ENCODE peak calls at places on chromosomes 6 and 20, in seven cellular contexts. O is HFF-Myc; I is endodermal cell; D is lower leg skin; V is astrocyte of the spinal cord; Z is CD8-positive, alpha-beta T cell; T is bronchial epithelial cell. J is an unnamed sample.

GRCh38 chr6:112189494-112189893 is 64.9 kb downstream of the LAMA4 start:
- DNase-seq in O (no peak), I (no peak), D (no peak), V (peak), Z (no peak), T (no peak), J (peak)

GRCh38 chr6:134619789-134620188 is 301.9 kb upstream of the SGK1 start:
- DNase-seq in O (no peak), I (no peak), D (no peak), V (peak), Z (no peak), T (peak), J (peak)

GRCh38 chr6:43770417-43771209 is 602 bp downstream of the VEGFA start:
- DNase-seq in O (no peak), I (peak), D (peak), V (peak), Z (peak), T (peak), J (no peak)

GRCh38 chr6:3773696-3774298 is 22.3 kb upstream of the PXDC1 start:
- DNase-seq in O (no peak), I (no peak), D (peak), V (peak), Z (no peak), T (peak), J (no peak)

GRCh38 chr20:50379991-50380696 is 130.0 kb upstream of the PTPN1 start:
- DNase-seq in O (no peak), I (no peak), D (no peak), V (no peak), Z (no peak), T (no peak), J (no peak)

GRCh38 chr6:83193747-83194582 is 808 bp downstream of the RWDD2A start:
- DNase-seq in O (no peak), I (peak), D (peak), V (peak), Z (peak), T (no peak), J (no peak)

GRCh38 chr6:135195045-135195444 is 13.9 kb downstream of the MYB start:
- DNase-seq in O (no peak), I (no peak), D (no peak), V (no peak), Z (no peak), T (no peak), J (no peak)

GRCh38 chr6:168641455-168641854 is 200.5 kb downstream of the SMOC2 start:
- DNase-seq in O (no peak), I (no peak), D (no peak), V (no peak), Z (no peak), T (no peak), J (no peak)

GRCh38 chr20:17617868-17618672 is 48.2 kb downstream of the DSTN start:
- DNase-seq in O (no peak), I (no peak), D (peak), V (no peak), Z (no peak), T (no peak), J (no peak)

GRCh38 chr6:130629640-130630039 is 197.6 kb upstream of the SMLR1 start:
- DNase-seq in O (no peak), I (no peak), D (no peak), V (no peak), Z (no peak), T (no peak), J (no peak)

GRCh38 chr6:15513131-15513771 is 149.6 kb downstream of the DTNBP1 start:
- DNase-seq in O (no peak), I (no peak), D (no peak), V (no peak), Z (no peak), T (no peak), J (no peak)

GRCh38 chr6:149855741-149856140 is 8.4 kb downstream of the LRP11 start:
- DNase-seq in O (no peak), I (no peak), D (no peak), V (no peak), Z (no peak), T (peak), J (no peak)

GRCh38 chr20:1528811-1529210 is 28.7 kb downstream of the SIRPD start:
- DNase-seq in O (no peak), I (no peak), D (no peak), V (no peak), Z (no peak), T (peak), J (no peak)

GRCh38 chr6:136945626-136946235 is 23.6 kb downstream of the SLC35D3 start:
- DNase-seq in O (no peak), I (peak), D (no peak), V (no peak), Z (no peak), T (no peak), J (no peak)

GRCh38 chr20:57709823-57710799 is at the start of gene PMEPA1:
- DNase-seq in O (peak), I (peak), D (peak), V (peak), Z (peak), T (peak), J (peak)

GRCh38 chr6:116366740-116367275 is 3.9 kb upstream of the DSE start:
- DNase-seq in O (no peak), I (no peak), D (no peak), V (no peak), Z (no peak), T (peak), J (no peak)

GRCh38 chr6:80022803-80023202 is 18.4 kb downstream of the TTK start:
- DNase-seq in O (peak), I (no peak), D (no peak), V (peak), Z (no peak), T (peak), J (peak)

GRCh38 chr6:136284909-136285308 is 4.7 kb downstream of the BCLAF1 start:
- DNase-seq in O (peak), I (no peak), D (no peak), V (peak), Z (no peak), T (peak), J (no peak)

GRCh38 chr6:43367245-43367984 is 2.0 kb downstream of the ZNF318 start:
- DNase-seq in O (no peak), I (no peak), D (no peak), V (no peak), Z (no peak), T (no peak), J (no peak)

GRCh38 chr6:15352229-15352628 is 106.4 kb downstream of the JARID2 start:
- DNase-seq in O (no peak), I (no peak), D (no peak), V (no peak), Z (no peak), T (no peak), J (no peak)

GRCh38 chr6:156839591-156840001 is 62.4 kb downstream of the ARID1B start:
- DNase-seq in O (no peak), I (no peak), D (no peak), V (peak), Z (no peak), T (no peak), J (peak)

GRCh38 chr6:78854501-78854900 is 12.8 kb upstream of the IRAK1BP1 start:
- DNase-seq in O (no peak), I (no peak), D (no peak), V (no peak), Z (no peak), T (no peak), J (no peak)

GRCh38 chr20:25011261-25011660 is 18.7 kb upstream of the APMAP start:
- DNase-seq in O (no peak), I (peak), D (peak), V (no peak), Z (no peak), T (no peak), J (no peak)

GRCh38 chr6:100115702-100116101 is 121.7 kb upstream of the MCHR2 start:
- DNase-seq in O (no peak), I (no peak), D (no peak), V (no peak), Z (no peak), T (no peak), J (no peak)

GRCh38 chr20:50879649-50880550 is 51.3 kb downstream of the ADNP start:
- DNase-seq in O (no peak), I (no peak), D (peak), V (no peak), Z (no peak), T (no peak), J (no peak)

GRCh38 chr20:41428285-41428684 is 61.7 kb upstream of the EMILIN3 start:
- DNase-seq in O (peak), I (no peak), D (no peak), V (peak), Z (peak), T (peak), J (no peak)

GRCh38 chr6:119128252-119128912 is 49.9 kb upstream of the FAM184A start:
- DNase-seq in O (no peak), I (no peak), D (no peak), V (no peak), Z (no peak), T (no peak), J (no peak)

GRCh38 chr20:59063358-59064213 is 21.0 kb upstream of the PRELID3B start:
- DNase-seq in O (peak), I (no peak), D (no peak), V (peak), Z (no peak), T (peak), J (no peak)

GRCh38 chr6:116398366-116399005 is 27.7 kb downstream of the DSE start:
- DNase-seq in O (no peak), I (no peak), D (no peak), V (peak), Z (no peak), T (peak), J (no peak)

GRCh38 chr6:147297663-147298313 is 93.6 kb downstream of the STXBP5 start:
- DNase-seq in O (no peak), I (no peak), D (no peak), V (peak), Z (no peak), T (no peak), J (peak)

GRCh38 chr6:89260310-89260709 is 43.2 kb upstream of the GABRR1 start:
- DNase-seq in O (no peak), I (no peak), D (no peak), V (no peak), Z (no peak), T (no peak), J (no peak)

GRCh38 chr20:16576219-16576618 is 3.0 kb upstream of the KIF16B start:
- DNase-seq in O (no peak), I (no peak), D (no peak), V (no peak), Z (no peak), T (no peak), J (no peak)

GRCh38 chr20:62704341-62704948 is 4.2 kb upstream of the NTSR1 start:
- DNase-seq in O (peak), I (no peak), D (peak), V (peak), Z (no peak), T (peak), J (peak)

GRCh38 chr20:37897008-37897548 is 5.8 kb upstream of the VSTM2L start:
- DNase-seq in O (no peak), I (peak), D (no peak), V (peak), Z (no peak), T (no peak), J (peak)

GRCh38 chr6:147678256-147678655 is 169.8 kb downstream of the SAMD5 start:
- DNase-seq in O (no peak), I (no peak), D (no peak), V (no peak), Z (no peak), T (no peak), J (no peak)

GRCh38 chr6:97160280-97160679 is 122.7 kb downstream of the MMS22L start:
- DNase-seq in O (no peak), I (no peak), D (no peak), V (no peak), Z (no peak), T (no peak), J (no peak)

GRCh38 chr6:34005845-34006644 is 139.8 kb downstream of the GRM4 start:
- DNase-seq in O (no peak), I (peak), D (no peak), V (no peak), Z (no peak), T (no peak), J (no peak)

GRCh38 chr6:9204171-9204570 is 768.8 kb upstream of the SLC35B3 start:
- DNase-seq in O (peak), I (no peak), D (no peak), V (peak), Z (no peak), T (peak), J (peak)

GRCh38 chr20:50585214-50585613 is 75.0 kb downstream of the PTPN1 start:
- DNase-seq in O (no peak), I (no peak), D (no peak), V (no peak), Z (no peak), T (no peak), J (no peak)

GRCh38 chr6:150118642-150119041 is 24.2 kb upstream of the PPP1R14C start:
- DNase-seq in O (no peak), I (no peak), D (peak), V (no peak), Z (no peak), T (peak), J (no peak)

GRCh38 chr6:10422282-10423034 is 7.6 kb upstream of the TFAP2A start:
- DNase-seq in O (no peak), I (no peak), D (no peak), V (no peak), Z (no peak), T (no peak), J (no peak)

GRCh38 chr6:10425973-10426780 is 11.3 kb upstream of the TFAP2A start:
- DNase-seq in O (no peak), I (peak), D (peak), V (no peak), Z (no peak), T (no peak), J (no peak)

GRCh38 chr6:10421508-10422281 is 6.8 kb upstream of the TFAP2A start:
- DNase-seq in O (no peak), I (peak), D (no peak), V (no peak), Z (no peak), T (no peak), J (no peak)

GRCh38 chr6:10425177-10425972 is 10.5 kb upstream of the TFAP2A start:
- DNase-seq in O (no peak), I (peak), D (no peak), V (no peak), Z (no peak), T (no peak), J (no peak)

GRCh38 chr6:10424005-10424404 is 9.1 kb upstream of the TFAP2A start:
- DNase-seq in O (no peak), I (peak), D (no peak), V (no peak), Z (no peak), T (no peak), J (no peak)
- TF ChIP-seq CTCF in O (peak), I (peak), D (no peak), V (no peak), Z (no peak), T (peak), J (no peak)

GRCh38 chr6:21914121-21914973 is 320.8 kb downstream of the SOX4 start:
- DNase-seq in O (no peak), I (no peak), D (no peak), V (no peak), Z (peak), T (peak), J (no peak)
- H3K4me3 ChIP-seq in O (no peak), I (no peak), D (no peak), V (no peak), Z (no peak), T (no peak), J (no peak)

GRCh38 chr20:6562111-6562510 is 205.4 kb upstream of the BMP2 start:
- DNase-seq in O (no peak), I (no peak), D (no peak), V (peak), Z (no peak), T (peak), J (peak)

GRCh38 chr20:6560978-6561377 is 206.5 kb upstream of the BMP2 start:
- DNase-seq in O (no peak), I (no peak), D (no peak), V (no peak), Z (no peak), T (no peak), J (no peak)

GRCh38 chr20:6566821-6567220 is 200.7 kb upstream of the BMP2 start:
- DNase-seq in O (peak), I (no peak), D (no peak), V (peak), Z (no peak), T (peak), J (no peak)
- TF ChIP-seq CTCF in O (no peak), I (no peak), D (no peak), V (no peak), Z (no peak), T (peak), J (no peak)

DNA sequence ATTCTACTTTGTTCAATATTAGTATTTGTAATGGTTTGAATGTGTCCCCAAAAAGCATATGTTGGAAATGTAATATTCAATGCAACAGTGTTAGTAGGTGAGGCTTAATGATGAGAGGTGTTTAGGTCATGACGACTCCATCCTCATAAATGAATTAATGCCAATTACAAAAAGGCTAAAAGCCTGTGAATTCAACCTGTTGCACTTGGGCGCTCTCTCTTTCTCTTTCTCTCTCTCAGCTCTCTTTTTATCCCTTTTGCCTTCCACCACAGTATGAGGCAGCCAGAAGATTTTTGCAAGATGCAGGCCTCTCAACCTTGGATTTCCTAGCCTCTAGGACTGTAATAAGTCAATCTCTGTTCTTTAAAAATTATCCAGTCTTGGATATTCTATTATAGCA is 34.6 kb downstream of the PSMB9 start:
- DNase-seq in O (no peak), I (no peak), D (no peak), V (no peak), Z (no peak), T (no peak), J (no peak)
- H3K4me3 ChIP-seq in O (no peak), I (no peak), D (no peak), V (no peak), Z (no peak), T (no peak), J (no peak)

DNA sequence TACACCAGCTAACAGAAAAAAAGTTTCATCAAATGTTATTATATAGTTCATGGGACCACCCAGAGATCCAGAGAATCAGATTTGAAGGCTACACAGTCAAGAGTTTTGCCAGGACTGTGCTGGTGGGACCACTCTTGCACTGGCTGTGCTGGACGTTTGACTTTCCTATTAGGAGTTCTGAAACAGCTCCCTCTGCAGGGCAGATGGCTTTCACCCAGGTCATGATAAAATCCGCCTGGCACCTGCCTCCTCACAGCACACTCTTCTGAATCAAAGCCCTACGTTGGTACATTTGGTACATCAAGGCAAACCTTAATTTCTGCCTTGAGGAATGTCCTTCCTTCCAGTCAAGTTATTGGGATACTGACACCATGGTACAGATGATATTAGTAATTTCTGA is 302.1 kb downstream of the ZNF217 start:
- DNase-seq in O (no peak), I (peak), D (no peak), V (no peak), Z (no peak), T (no peak), J (no peak)
- TF ChIP-seq CTCF in O (peak), I (peak), D (no peak), V (no peak), Z (no peak), T (no peak), J (no peak)

J was measured in astrocyte of the cerebellum.